ENCODE peak calls at places on chromosomes 3 and 15, in five cellular contexts. One of them, this sample, is unnamed.

GRCh38 chr3:67655364-67656121 is 1.1 kb upstream of the SUCLG2 start:
- DNase-seq in mesenchymal stem cell: no peak
- DNase-seq in IMR-90: no peak
- DNase-seq in H9: no peak
- DNase-seq in neuronal stem cell: no peak
- DNase-seq in this sample: no peak

GRCh38 chr15:101085311-101085700 is 166.1 kb downstream of the LRRK1 start:
- DNase-seq in IMR-90: no peak
- DNase-seq in H9: no peak
- DNase-seq in neuronal stem cell: no peak
- DNase-seq in mesenchymal stem cell: no peak
- DNase-seq in this sample: no peak

GRCh38 chr15:64813075-64813474 is 12.4 kb downstream of the PIF1 start:
- DNase-seq in H9: peak
- DNase-seq in mesenchymal stem cell: peak
- DNase-seq in neuronal stem cell: no peak
- DNase-seq in IMR-90: peak
- DNase-seq in this sample: no peak

GRCh38 chr3:150300847-150301517 is 107.1 kb upstream of the TSC22D2 start:
- DNase-seq in neuronal stem cell: no peak
- DNase-seq in H9: no peak
- DNase-seq in mesenchymal stem cell: peak
- DNase-seq in IMR-90: peak
- DNase-seq in this sample: no peak

GRCh38 chr3:173826416-173826815 is 428.9 kb downstream of the NLGN1 start:
- DNase-seq in mesenchymal stem cell: no peak
- DNase-seq in neuronal stem cell: no peak
- DNase-seq in IMR-90: peak
- DNase-seq in H9: no peak
- DNase-seq in this sample: peak

GRCh38 chr3:94179059-94179458 is 116.2 kb downstream of the NSUN3 start:
- DNase-seq in neuronal stem cell: no peak
- DNase-seq in mesenchymal stem cell: no peak
- DNase-seq in IMR-90: no peak
- DNase-seq in H9: no peak
- DNase-seq in this sample: no peak

GRCh38 chr3:193946945-193947344 is 189.0 kb upstream of the HES1 start:
- DNase-seq in H9: no peak
- DNase-seq in mesenchymal stem cell: no peak
- DNase-seq in IMR-90: no peak
- DNase-seq in neuronal stem cell: no peak
- DNase-seq in this sample: no peak

GRCh38 chr15:63915888-63916731 is 82.4 kb upstream of the HERC1 start:
- DNase-seq in H9: peak
- DNase-seq in IMR-90: peak
- DNase-seq in mesenchymal stem cell: no peak
- DNase-seq in neuronal stem cell: no peak
- DNase-seq in this sample: peak

GRCh38 chr3:150096700-150097587 is 126.2 kb upstream of the PFN2 start:
- DNase-seq in IMR-90: no peak
- DNase-seq in neuronal stem cell: no peak
- DNase-seq in mesenchymal stem cell: no peak
- DNase-seq in H9: no peak
- DNase-seq in this sample: no peak

GRCh38 chr15:38536201-38536676 is 28.4 kb downstream of the RASGRP1 start:
- DNase-seq in mesenchymal stem cell: peak
- DNase-seq in H9: no peak
- DNase-seq in neuronal stem cell: no peak
- DNase-seq in IMR-90: peak
- DNase-seq in this sample: peak

GRCh38 chr3:52181543-52181942 is 16.4 kb upstream of the ALAS1 start:
- DNase-seq in H9: no peak
- DNase-seq in mesenchymal stem cell: no peak
- DNase-seq in IMR-90: peak
- DNase-seq in neuronal stem cell: no peak
- DNase-seq in this sample: peak

GRCh38 chr15:35888815-35889214 is 342.9 kb upstream of the DPH6 start:
- DNase-seq in H9: no peak
- DNase-seq in IMR-90: no peak
- DNase-seq in neuronal stem cell: no peak
- DNase-seq in mesenchymal stem cell: no peak
- DNase-seq in this sample: no peak

GRCh38 chr3:151044706-151045105 is 40.8 kb upstream of the MED12L start:
- DNase-seq in IMR-90: peak
- DNase-seq in mesenchymal stem cell: peak
- DNase-seq in H9: no peak
- DNase-seq in neuronal stem cell: no peak
- DNase-seq in this sample: no peak

GRCh38 chr3:57009367-57009766 is 51.1 kb upstream of the SPATA12 start:
- DNase-seq in IMR-90: peak
- DNase-seq in H9: no peak
- DNase-seq in mesenchymal stem cell: no peak
- DNase-seq in neuronal stem cell: no peak
- DNase-seq in this sample: no peak

GRCh38 chr3:38916706-38917105 is 100.7 kb upstream of the SCN10A start:
- DNase-seq in mesenchymal stem cell: peak
- DNase-seq in neuronal stem cell: no peak
- DNase-seq in H9: no peak
- DNase-seq in IMR-90: peak
- DNase-seq in this sample: no peak

GRCh38 chr15:33700695-33701303 is 267.5 kb upstream of the CHRM5 start:
- DNase-seq in IMR-90: peak
- DNase-seq in H9: peak
- DNase-seq in neuronal stem cell: peak
- DNase-seq in mesenchymal stem cell: peak
- DNase-seq in this sample: peak

GRCh38 chr15:70318996-70319465 is 221.3 kb upstream of the TLE3 start:
- DNase-seq in neuronal stem cell: no peak
- DNase-seq in IMR-90: peak
- DNase-seq in H9: no peak
- DNase-seq in mesenchymal stem cell: peak
- DNase-seq in this sample: no peak

DNA sequence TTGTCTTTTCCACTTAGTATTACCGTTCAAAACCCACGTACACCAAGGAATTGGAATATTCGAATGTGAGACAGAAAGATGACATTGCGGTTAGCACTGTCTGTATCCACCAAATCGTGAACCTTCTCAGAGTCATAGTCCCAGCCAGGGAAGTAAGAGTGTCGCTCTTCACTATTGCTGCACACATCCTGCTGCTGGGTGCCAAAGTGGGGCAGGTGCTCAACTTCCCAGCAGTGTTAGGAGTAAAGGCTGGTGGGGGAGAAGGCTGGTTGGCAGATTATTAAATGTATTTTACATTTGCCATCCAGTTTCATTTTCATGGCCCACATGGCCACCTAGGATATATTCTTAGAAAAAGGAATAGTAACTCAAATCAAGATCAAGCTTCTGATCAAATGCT is 65.1 kb downstream of the PTPRG start:
- DNase-seq in mesenchymal stem cell: no peak
- DNase-seq in H9: no peak
- DNase-seq in IMR-90: no peak
- DNase-seq in neuronal stem cell: no peak
- DNase-seq in this sample: no peak
- H3K23ac ChIP-seq in mesenchymal stem cell: no peak
- H3K23ac ChIP-seq in H9: no peak
- H3K23ac ChIP-seq in IMR-90: no peak
- H3K23ac ChIP-seq in neuronal stem cell: no peak
- H3K23ac ChIP-seq in this sample: no peak

GRCh38 chr3:182740710-182741109 is 52.6 kb upstream of the ATP11B start:
- DNase-seq in mesenchymal stem cell: no peak
- DNase-seq in H9: no peak
- DNase-seq in IMR-90: no peak
- DNase-seq in neuronal stem cell: no peak
- DNase-seq in this sample: peak

GRCh38 chr3:182738583-182739514 is 54.5 kb upstream of the ATP11B start:
- DNase-seq in neuronal stem cell: no peak
- DNase-seq in H9: no peak
- DNase-seq in IMR-90: no peak
- DNase-seq in mesenchymal stem cell: no peak
- DNase-seq in this sample: peak

GRCh38 chr3:182741214-182741613 is 52.1 kb upstream of the ATP11B start:
- DNase-seq in neuronal stem cell: no peak
- DNase-seq in IMR-90: no peak
- DNase-seq in mesenchymal stem cell: no peak
- DNase-seq in H9: no peak
- DNase-seq in this sample: no peak

GRCh38 chr3:182735672-182736071 is 57.6 kb upstream of the ATP11B start:
- DNase-seq in IMR-90: peak
- DNase-seq in H9: no peak
- DNase-seq in mesenchymal stem cell: no peak
- DNase-seq in neuronal stem cell: no peak
- DNase-seq in this sample: no peak

DNA sequence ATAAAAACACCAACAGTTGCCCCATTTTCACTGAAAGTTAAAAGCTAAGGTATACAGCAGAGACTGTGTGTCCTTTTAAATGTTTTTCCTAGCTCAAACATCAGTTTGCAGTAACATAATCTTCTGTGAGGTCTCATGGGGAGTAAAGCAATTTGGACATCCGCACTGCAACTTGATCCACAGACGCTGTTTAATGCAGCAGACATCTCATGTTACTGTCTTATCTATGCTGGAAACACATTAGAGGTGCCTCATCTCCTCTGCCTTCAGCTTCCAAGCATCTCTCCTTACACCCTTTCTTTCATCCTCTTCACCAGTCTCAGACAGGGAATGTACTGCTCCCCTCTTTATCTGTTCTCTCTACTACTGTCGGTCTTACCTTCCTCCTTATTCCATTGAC is 53.7 kb upstream of the ATP11B start:
- DNase-seq in mesenchymal stem cell: no peak
- DNase-seq in IMR-90: peak
- DNase-seq in H9: no peak
- DNase-seq in neuronal stem cell: no peak
- DNase-seq in this sample: no peak
- H3K14ac ChIP-seq in mesenchymal stem cell: no peak
- H3K14ac ChIP-seq in IMR-90: no peak
- H3K14ac ChIP-seq in H9: no peak
- H3K14ac ChIP-seq in neuronal stem cell: no peak
- H3K14ac ChIP-seq in this sample: no peak

DNA sequence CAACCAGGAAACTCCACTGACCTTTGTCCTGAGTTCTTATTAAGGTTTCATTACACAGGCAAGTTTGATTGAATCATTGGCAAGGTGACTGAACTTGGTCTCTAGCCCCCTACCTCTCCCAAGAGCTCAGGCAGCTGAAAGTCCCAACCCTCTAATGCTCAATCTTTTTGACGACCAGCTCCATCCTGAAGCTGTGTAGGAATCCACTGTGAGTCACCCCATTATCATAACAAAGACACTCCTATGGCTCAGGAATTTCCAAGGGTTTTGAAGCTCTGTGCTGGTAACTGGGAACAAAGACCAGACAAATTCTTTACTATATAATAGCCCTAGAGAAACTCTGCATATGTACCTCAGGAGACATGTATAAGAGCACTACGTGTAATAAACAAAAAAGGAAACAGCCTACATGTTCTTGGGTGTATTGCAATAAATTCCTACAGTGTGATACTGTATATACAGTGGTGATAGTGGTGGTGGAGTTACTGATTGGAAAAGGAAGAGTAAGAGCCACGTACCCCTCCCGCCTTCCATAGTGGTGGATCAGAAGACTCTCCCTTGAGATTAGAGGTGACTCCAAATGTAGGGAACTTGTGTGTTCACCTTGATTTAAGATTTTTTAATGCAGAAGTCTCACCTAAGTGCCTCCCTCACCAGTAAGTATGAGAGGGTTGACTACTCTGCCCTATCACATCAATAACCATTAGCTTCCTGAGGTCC is 116.6 kb downstream of the ST8SIA2 start:
- DNase-seq in IMR-90: no peak
- DNase-seq in neuronal stem cell: peak
- DNase-seq in mesenchymal stem cell: no peak
- DNase-seq in H9: peak
- DNase-seq in this sample: peak
- H3K18ac ChIP-seq in IMR-90: no peak
- H3K18ac ChIP-seq in neuronal stem cell: no peak
- H3K18ac ChIP-seq in mesenchymal stem cell: no peak
- H3K18ac ChIP-seq in H9: peak
- H3K18ac ChIP-seq in this sample: no peak

GRCh38 chr3:158847885-158848284 is 46.0 kb downstream of the MFSD1 start:
- DNase-seq in mesenchymal stem cell: no peak
- DNase-seq in neuronal stem cell: no peak
- DNase-seq in IMR-90: no peak
- DNase-seq in H9: no peak
- DNase-seq in this sample: no peak
- H3K23ac ChIP-seq in mesenchymal stem cell: no peak
- H3K23ac ChIP-seq in neuronal stem cell: no peak
- H3K23ac ChIP-seq in IMR-90: no peak
- H3K23ac ChIP-seq in H9: no peak
- H3K23ac ChIP-seq in this sample: no peak

GRCh38 chr15:89327113-89327512 is 7.5 kb downstream of the POLG start:
- DNase-seq in neuronal stem cell: no peak
- DNase-seq in IMR-90: no peak
- DNase-seq in mesenchymal stem cell: no peak
- DNase-seq in H9: no peak
- DNase-seq in this sample: no peak

GRCh38 chr15:89330119-89330518 is 4.5 kb downstream of the POLG start:
- DNase-seq in IMR-90: no peak
- DNase-seq in neuronal stem cell: no peak
- DNase-seq in H9: no peak
- DNase-seq in mesenchymal stem cell: no peak
- DNase-seq in this sample: no peak

GRCh38 chr15:89326316-89326715 is 8.3 kb downstream of the POLG start:
- DNase-seq in H9: no peak
- DNase-seq in neuronal stem cell: no peak
- DNase-seq in IMR-90: no peak
- DNase-seq in mesenchymal stem cell: no peak
- DNase-seq in this sample: no peak

GRCh38 chr15:89329329-89330084 is 5.1 kb downstream of the POLG start:
- DNase-seq in mesenchymal stem cell: no peak
- DNase-seq in neuronal stem cell: no peak
- DNase-seq in H9: no peak
- DNase-seq in IMR-90: no peak
- DNase-seq in this sample: no peak

DNA sequence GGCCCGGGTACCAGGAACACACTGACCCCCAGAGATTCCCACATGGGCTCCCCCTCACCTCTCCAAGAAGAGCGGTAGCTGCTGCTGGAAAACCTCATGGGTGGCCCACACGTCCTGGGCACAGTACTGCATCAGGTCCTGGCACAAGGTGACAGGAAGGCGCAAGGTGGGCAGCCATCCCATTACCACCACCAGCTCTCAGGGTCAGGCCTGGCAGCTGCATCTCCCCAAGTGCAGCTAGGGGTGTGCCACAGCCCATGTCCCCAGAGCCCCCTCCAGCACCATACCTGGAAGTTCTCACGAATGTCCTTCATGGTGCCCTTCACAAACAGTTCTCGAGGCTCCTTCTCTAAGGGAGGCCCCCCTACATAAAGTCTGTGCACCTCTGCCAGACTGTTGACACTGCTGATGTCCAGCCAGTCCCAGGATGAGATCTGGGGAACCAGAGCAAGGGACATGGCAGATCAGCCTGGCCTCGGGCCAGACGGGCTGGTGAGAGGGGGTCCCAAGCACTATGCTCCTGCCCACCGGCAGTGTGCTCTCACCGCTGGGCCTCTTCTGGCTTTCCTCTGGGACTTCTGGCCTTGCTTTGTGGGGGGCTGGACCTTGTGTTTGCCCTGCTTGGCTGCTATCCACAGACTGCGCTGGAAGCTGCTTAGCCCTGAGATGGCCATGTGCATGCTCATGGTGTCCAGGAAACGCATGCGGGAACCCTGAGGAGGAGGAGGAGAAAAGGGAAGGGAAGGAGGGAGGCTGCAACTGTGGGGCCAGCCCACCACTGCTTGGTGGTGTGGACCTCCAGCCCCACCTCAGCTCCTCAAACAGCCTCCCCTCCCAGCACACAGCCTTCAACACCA is 6.0 kb downstream of the POLG start:
- DNase-seq in neuronal stem cell: no peak
- DNase-seq in mesenchymal stem cell: no peak
- DNase-seq in IMR-90: no peak
- DNase-seq in H9: no peak
- DNase-seq in this sample: no peak
- H3K14ac ChIP-seq in neuronal stem cell: no peak
- H3K14ac ChIP-seq in mesenchymal stem cell: no peak
- H3K14ac ChIP-seq in IMR-90: no peak
- H3K14ac ChIP-seq in H9: no peak
- H3K14ac ChIP-seq in this sample: no peak